ENCODE peak calls at places on chromosome 22, in five cellular contexts. One of them, this sample, is unnamed.

GRCh38 chr22:41308054-41308453 is 6.7 kb downstream of the ZC3H7B start:
- DNase-seq in neural progenitor cell: no peak
- DNase-seq in PC-3: no peak
- DNase-seq in fibroblast of lung: peak; percentile 9
- DNase-seq in DND-41: no peak
- DNase-seq in this sample: peak; percentile 89

GRCh38 chr22:46430961-46431838 is 95.7 kb downstream of the TRMU start:
- DNase-seq in PC-3: no peak
- DNase-seq in DND-41: no peak
- DNase-seq in fibroblast of lung: no peak
- DNase-seq in neural progenitor cell: no peak
- DNase-seq in this sample: no peak

GRCh38 chr22:20221421-20222340 is 46.4 kb downstream of the RTN4R start:
- DNase-seq in PC-3: no peak
- DNase-seq in fibroblast of lung: no peak
- DNase-seq in neural progenitor cell: no peak
- DNase-seq in DND-41: no peak
- DNase-seq in this sample: no peak

GRCh38 chr22:17217179-17217578 is 2.1 kb downstream of the ADA2 start:
- DNase-seq in neural progenitor cell: peak; percentile 33
- DNase-seq in fibroblast of lung: no peak
- DNase-seq in DND-41: peak; percentile 39
- DNase-seq in PC-3: no peak
- DNase-seq in this sample: no peak

GRCh38 chr22:46549971-46550641 is 12.7 kb upstream of the CELSR1 start:
- DNase-seq in PC-3: no peak
- DNase-seq in DND-41: no peak
- DNase-seq in fibroblast of lung: no peak
- DNase-seq in neural progenitor cell: no peak
- DNase-seq in this sample: no peak

GRCh38 chr22:46931414-46931813 is 169.0 kb downstream of the TBC1D22A start:
- DNase-seq in fibroblast of lung: peak; percentile 68
- DNase-seq in neural progenitor cell: no peak
- DNase-seq in DND-41: no peak
- DNase-seq in PC-3: peak; percentile 36
- DNase-seq in this sample: no peak

GRCh38 chr22:37383342-37383741 is 43.9 kb downstream of the ELFN2 start:
- DNase-seq in PC-3: no peak
- DNase-seq in DND-41: no peak
- DNase-seq in fibroblast of lung: no peak
- DNase-seq in neural progenitor cell: no peak
- DNase-seq in this sample: peak; percentile 48

GRCh38 chr22:22235564-22235963 is 9.0 kb upstream of the VPREB1 start:
- DNase-seq in DND-41: peak; percentile 47
- DNase-seq in neural progenitor cell: peak; percentile 61
- DNase-seq in PC-3: peak; percentile 32
- DNase-seq in fibroblast of lung: no peak
- DNase-seq in this sample: peak; percentile 23

GRCh38 chr22:32177221-32177765 is 18.2 kb upstream of the C22orf42 start:
- DNase-seq in fibroblast of lung: no peak
- DNase-seq in PC-3: peak; percentile 1
- DNase-seq in DND-41: no peak
- DNase-seq in neural progenitor cell: peak; percentile 6
- DNase-seq in this sample: no peak

GRCh38 chr22:32181043-32181442 is 21.9 kb upstream of the C22orf42 start:
- DNase-seq in neural progenitor cell: no peak
- DNase-seq in PC-3: no peak
- DNase-seq in fibroblast of lung: no peak
- DNase-seq in DND-41: no peak
- DNase-seq in this sample: no peak

DNA sequence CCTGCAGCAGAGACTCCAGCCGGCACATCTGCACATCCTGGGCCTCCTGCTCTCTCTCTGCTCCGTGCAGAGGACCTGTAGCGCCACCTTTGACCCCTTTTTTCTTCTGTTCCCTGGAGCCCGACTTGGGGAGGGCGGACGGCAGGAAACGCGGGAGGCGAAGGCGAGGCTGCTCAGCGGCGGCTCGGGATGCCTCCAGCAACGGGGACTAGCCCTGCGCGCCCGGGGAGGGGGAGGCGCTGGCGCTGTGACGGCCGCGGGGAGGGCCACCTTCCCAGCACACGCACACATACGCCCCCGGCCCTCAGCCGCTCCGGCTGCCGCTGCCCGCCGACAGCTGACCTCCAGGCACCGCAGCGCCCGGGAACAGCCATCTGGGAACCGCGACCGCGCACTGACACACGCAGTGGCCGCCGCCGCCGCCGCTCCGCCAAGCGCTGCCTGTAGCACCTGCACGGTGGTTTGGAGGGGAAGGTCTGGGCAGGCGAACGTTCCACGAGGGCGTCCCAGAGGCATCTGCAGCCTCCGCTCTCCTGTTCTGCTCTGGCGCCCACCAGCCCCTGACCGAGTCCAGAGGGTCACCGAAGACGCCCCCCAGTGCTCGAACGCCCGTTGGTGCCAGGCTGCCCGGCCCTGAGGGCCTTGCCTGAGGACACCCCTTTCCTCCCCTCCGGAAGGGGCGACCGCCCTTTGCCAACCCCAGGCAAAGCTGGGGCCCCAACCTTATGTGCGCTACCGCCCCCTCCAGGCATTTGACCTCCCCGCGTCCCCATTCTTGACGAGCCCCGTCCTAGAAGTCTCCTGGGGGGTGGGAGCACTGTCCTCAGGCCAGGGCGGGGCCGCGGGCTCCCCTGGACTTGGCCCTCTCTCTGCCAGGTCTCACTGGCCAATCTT is 16.9 kb upstream of the C22orf42 start:
- DNase-seq in PC-3: no peak
- DNase-seq in DND-41: no peak
- DNase-seq in neural progenitor cell: peak; percentile 73
- DNase-seq in fibroblast of lung: no peak
- DNase-seq in this sample: no peak
- TF ChIP-seq EZH2 in PC-3: no peak
- TF ChIP-seq EZH2 in DND-41: no peak
- TF ChIP-seq EZH2 in neural progenitor cell: peak; percentile 65
- TF ChIP-seq EZH2 in fibroblast of lung: no peak
- TF ChIP-seq EZH2 in this sample: no peak

DNA sequence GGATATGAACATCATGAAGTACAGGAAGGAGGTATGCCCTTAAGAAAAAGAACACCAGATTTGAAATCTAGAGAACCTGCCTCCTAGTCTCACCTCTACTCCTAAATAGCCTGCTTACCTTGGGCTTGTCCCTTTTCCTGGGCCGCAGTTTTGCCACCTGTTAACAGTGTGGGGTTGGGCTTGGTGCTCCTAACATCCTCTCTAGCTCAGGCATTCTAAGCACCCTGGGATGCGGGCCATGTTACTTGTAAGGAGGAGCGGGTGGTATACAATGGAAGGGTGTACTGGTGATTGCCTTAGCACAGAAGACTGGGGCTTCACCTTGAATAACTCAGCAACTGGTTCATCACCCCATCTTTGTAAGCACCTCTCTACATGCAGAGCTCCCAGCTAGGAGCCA is 48.7 kb downstream of the TIMP3 start:
- DNase-seq in fibroblast of lung: no peak
- DNase-seq in DND-41: no peak
- DNase-seq in PC-3: no peak
- DNase-seq in neural progenitor cell: no peak
- DNase-seq in this sample: no peak
- H3K27ac ChIP-seq in fibroblast of lung: no peak overlapping the region
- H3K27ac ChIP-seq in DND-41: no peak overlapping the region
- H3K27ac ChIP-seq in PC-3: no peak overlapping the region
- H3K27ac ChIP-seq in neural progenitor cell: no peak overlapping the region
- H3K27ac ChIP-seq in this sample: peak overlapping the region; percentile 60

GRCh38 chr22:48227341-48228018 is 1465.0 kb downstream of the TBC1D22A start:
- DNase-seq in PC-3: no peak
- DNase-seq in neural progenitor cell: no peak
- DNase-seq in fibroblast of lung: no peak
- DNase-seq in DND-41: no peak
- DNase-seq in this sample: no peak
- H3K9ac ChIP-seq in PC-3: no peak overlapping the region
- H3K9ac ChIP-seq in neural progenitor cell: no peak overlapping the region
- H3K9ac ChIP-seq in fibroblast of lung: no peak overlapping the region
- H3K9ac ChIP-seq in DND-41: no peak overlapping the region
- H3K9ac ChIP-seq in this sample: no peak overlapping the region

DNA sequence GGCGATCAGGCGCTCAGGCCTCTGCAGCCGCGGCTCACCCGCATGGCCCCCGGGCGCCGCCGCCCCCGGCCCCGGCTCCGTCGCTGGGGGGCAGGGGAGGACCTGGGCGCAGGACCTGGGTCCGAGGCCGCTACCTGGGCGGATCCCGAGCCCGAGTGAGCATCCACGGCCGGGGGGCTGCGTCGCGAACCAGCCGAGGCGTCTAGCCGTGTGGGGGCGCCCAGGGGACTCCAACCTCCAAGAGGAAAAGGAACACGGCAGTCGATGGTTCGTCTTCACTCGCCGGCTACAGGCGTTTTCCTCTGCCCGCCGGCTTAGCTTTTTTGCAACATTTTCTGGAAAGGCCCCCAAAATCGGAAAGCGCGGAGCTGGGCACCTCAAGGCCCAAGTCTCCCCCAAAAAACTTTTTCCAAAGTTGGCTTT is 698 bp downstream of the PDGFB start:
- DNase-seq in PC-3: no peak
- DNase-seq in neural progenitor cell: peak; percentile 59
- DNase-seq in DND-41: no peak
- DNase-seq in fibroblast of lung: no peak
- DNase-seq in this sample: peak; percentile 24
- TF ChIP-seq EZH2 in PC-3: no peak
- TF ChIP-seq EZH2 in neural progenitor cell: peak; percentile 76
- TF ChIP-seq EZH2 in DND-41: no peak
- TF ChIP-seq EZH2 in fibroblast of lung: peak; percentile 63
- TF ChIP-seq EZH2 in this sample: no peak

DNA sequence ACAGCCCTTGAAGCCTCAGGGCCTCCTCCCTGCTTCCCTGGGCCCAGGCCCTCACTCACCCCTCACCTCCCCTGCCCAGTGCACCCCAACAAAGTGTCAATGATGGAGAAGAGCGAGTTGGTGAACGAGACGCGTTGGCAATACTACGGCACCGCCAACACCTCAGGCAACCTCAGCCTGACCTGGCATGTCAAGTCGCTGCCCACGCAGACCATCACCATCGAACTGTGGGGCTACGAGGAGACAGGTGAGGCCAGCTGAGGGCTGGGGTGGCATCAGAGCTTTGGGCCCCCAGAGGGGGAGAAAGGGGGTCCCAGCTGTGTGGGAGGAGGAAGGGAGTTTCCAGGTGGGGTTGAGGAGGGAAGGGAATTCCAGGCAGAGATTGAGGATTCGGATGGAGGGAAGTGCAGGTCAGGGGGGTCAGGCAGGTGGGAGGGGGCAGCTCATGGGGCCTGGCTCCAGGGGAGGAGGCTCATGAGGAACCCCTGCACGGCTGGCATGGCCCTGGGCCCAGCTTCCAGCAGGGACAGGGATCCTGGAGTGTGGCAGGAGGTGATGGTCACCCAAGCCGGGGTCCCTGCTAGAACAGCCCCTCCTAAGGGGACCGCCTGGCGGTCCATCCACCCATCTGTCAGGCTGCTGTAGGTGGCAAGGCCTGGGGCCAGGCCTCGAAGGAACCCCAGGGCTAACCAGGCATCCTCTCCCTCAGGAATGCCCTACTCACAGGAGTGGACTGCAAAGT is 2.9 kb downstream of the SUSD2 start:
- DNase-seq in neural progenitor cell: no peak
- DNase-seq in fibroblast of lung: no peak
- DNase-seq in DND-41: no peak
- DNase-seq in PC-3: no peak
- DNase-seq in this sample: no peak
- H3K27ac ChIP-seq in neural progenitor cell: no peak overlapping the region
- H3K27ac ChIP-seq in fibroblast of lung: no peak overlapping the region
- H3K27ac ChIP-seq in DND-41: no peak overlapping the region
- H3K27ac ChIP-seq in PC-3: no peak overlapping the region
- H3K27ac ChIP-seq in this sample: no peak overlapping the region

GRCh38 chr22:50169774-50170341 is 673 bp upstream of the PANX2 start:
- DNase-seq in DND-41: no peak
- DNase-seq in fibroblast of lung: peak; percentile 9
- DNase-seq in PC-3: peak; percentile 46
- DNase-seq in neural progenitor cell: peak; percentile 58
- DNase-seq in this sample: peak; percentile 52
- H3K9ac ChIP-seq in DND-41: no peak overlapping the region
- H3K9ac ChIP-seq in fibroblast of lung: peak overlapping the region; percentile 42
- H3K9ac ChIP-seq in PC-3: no peak overlapping the region
- H3K9ac ChIP-seq in neural progenitor cell: no peak overlapping the region
- H3K9ac ChIP-seq in this sample: no peak overlapping the region

GRCh38 chr22:39598017-39598965 is 27.7 kb downstream of the CACNA1I start:
- DNase-seq in DND-41: no peak
- DNase-seq in PC-3: peak; percentile 39
- DNase-seq in fibroblast of lung: no peak
- DNase-seq in neural progenitor cell: peak; percentile 92
- DNase-seq in this sample: peak; percentile 25

GRCh38 chr22:39597236-39597869 is 26.8 kb downstream of the CACNA1I start:
- DNase-seq in PC-3: no peak
- DNase-seq in neural progenitor cell: no peak
- DNase-seq in DND-41: no peak
- DNase-seq in fibroblast of lung: no peak
- DNase-seq in this sample: no peak

GRCh38 chr22:39601180-39601535 is 30.6 kb downstream of the CACNA1I start:
- DNase-seq in fibroblast of lung: no peak
- DNase-seq in PC-3: no peak
- DNase-seq in DND-41: no peak
- DNase-seq in neural progenitor cell: no peak
- DNase-seq in this sample: no peak

GRCh38 chr22:39603345-39603744 is 32.8 kb downstream of the CACNA1I start:
- DNase-seq in PC-3: no peak
- DNase-seq in DND-41: no peak
- DNase-seq in neural progenitor cell: no peak
- DNase-seq in fibroblast of lung: no peak
- DNase-seq in this sample: no peak

GRCh38 chr22:39600491-39601179 is 30.1 kb downstream of the CACNA1I start:
- DNase-seq in DND-41: no peak
- DNase-seq in PC-3: no peak
- DNase-seq in fibroblast of lung: no peak
- DNase-seq in neural progenitor cell: no peak
- DNase-seq in this sample: no peak
- TF ChIP-seq EZH2 in DND-41: no peak
- TF ChIP-seq EZH2 in PC-3: no peak
- TF ChIP-seq EZH2 in fibroblast of lung: no peak
- TF ChIP-seq EZH2 in neural progenitor cell: no peak
- TF ChIP-seq EZH2 in this sample: no peak